ENCODE peak calls at places on chromosome 3, in five cellular contexts. One of them, this sample, is unnamed.

GRCh38 chr3:143830063-143830462 is 18.2 kb downstream of the SLC9A9 start:
- DNase-seq in NCI-H774: no peak
- DNase-seq in fibroblast of lung: no peak
- DNase-seq in AG09319: no peak
- DNase-seq in testis: no peak
- DNase-seq in this sample: no peak

GRCh38 chr3:31724681-31725080 is 192.0 kb downstream of the STT3B start:
- DNase-seq in NCI-H774: no peak
- DNase-seq in fibroblast of lung: peak; percentile 49
- DNase-seq in AG09319: no peak
- DNase-seq in testis: no peak
- DNase-seq in this sample: no peak

GRCh38 chr3:72990701-72991395 is 5.8 kb upstream of the PPP4R2 start:
- DNase-seq in NCI-H774: no peak
- DNase-seq in fibroblast of lung: no peak
- DNase-seq in AG09319: no peak
- DNase-seq in testis: no peak
- DNase-seq in this sample: no peak

GRCh38 chr3:28124882-28125281 is 116.5 kb upstream of the CMC1 start:
- DNase-seq in NCI-H774: no peak
- DNase-seq in fibroblast of lung: no peak
- DNase-seq in AG09319: no peak
- DNase-seq in testis: no peak
- DNase-seq in this sample: no peak

GRCh38 chr3:17288839-17289399 is 404.2 kb downstream of the PLCL2 start:
- DNase-seq in NCI-H774: no peak
- DNase-seq in fibroblast of lung: no peak
- DNase-seq in AG09319: no peak
- DNase-seq in testis: no peak
- DNase-seq in this sample: no peak

GRCh38 chr3:98333989-98334606 is 19.6 kb upstream of the OR5K4 start:
- DNase-seq in NCI-H774: no peak
- DNase-seq in fibroblast of lung: peak; percentile 34
- DNase-seq in AG09319: no peak
- DNase-seq in testis: no peak
- DNase-seq in this sample: no peak

GRCh38 chr3:187641319-187641976 is 28.7 kb downstream of the SST start:
- DNase-seq in NCI-H774: peak; percentile 88
- DNase-seq in fibroblast of lung: no peak
- DNase-seq in AG09319: no peak
- DNase-seq in testis: no peak
- DNase-seq in this sample: no peak

GRCh38 chr3:183291511-183292031 is 38.5 kb downstream of the B3GNT5 start:
- DNase-seq in NCI-H774: peak; percentile 57
- DNase-seq in fibroblast of lung: peak; percentile 66
- DNase-seq in AG09319: no peak
- DNase-seq in testis: no peak
- DNase-seq in this sample: no peak

GRCh38 chr3:196127308-196128040 is 45.6 kb upstream of the TFRC start:
- DNase-seq in NCI-H774: no peak
- DNase-seq in fibroblast of lung: no peak
- DNase-seq in AG09319: no peak
- DNase-seq in testis: no peak
- DNase-seq in this sample: no peak

GRCh38 chr3:38755130-38755529 is 60.9 kb downstream of the SCN10A start:
- DNase-seq in NCI-H774: no peak
- DNase-seq in fibroblast of lung: no peak
- DNase-seq in AG09319: no peak
- DNase-seq in testis: no peak
- DNase-seq in this sample: no peak

GRCh38 chr3:106092792-106093191 is 224.0 kb upstream of the CBLB start:
- DNase-seq in NCI-H774: no peak
- DNase-seq in fibroblast of lung: no peak
- DNase-seq in AG09319: no peak
- DNase-seq in testis: no peak
- DNase-seq in this sample: no peak